ENCODE peak calls at places on chromosomes 7 and 10, in six cellular contexts. One of them, this sample, is unnamed. For H3K4me1, the result is how much of the 10 kb centered on the place peaks cover.

GRCh38 chr10:69385454-69386350 is 31.0 kb downstream of the TACR2 start:
- DNase-seq in A549: no peak
- DNase-seq in Peyer's patch: no peak
- DNase-seq in uterus: no peak
- DNase-seq in lower lobe of right lung: no peak
- DNase-seq in IMR-90: no peak
- DNase-seq in this sample: no peak

GRCh38 chr10:95501203-95502094 is 59.7 kb downstream of the SORBS1 start:
- DNase-seq in A549: no peak
- DNase-seq in Peyer's patch: no peak
- DNase-seq in uterus: no peak
- DNase-seq in lower lobe of right lung: no peak
- DNase-seq in IMR-90: no peak
- DNase-seq in this sample: no peak

GRCh38 chr7:76358053-76358477 is 726 bp downstream of the YWHAG start:
- DNase-seq in A549: peak
- DNase-seq in Peyer's patch: peak
- DNase-seq in uterus: peak
- DNase-seq in lower lobe of right lung: peak
- DNase-seq in IMR-90: peak
- DNase-seq in this sample: peak

GRCh38 chr7:127245582-127245981 is 7.2 kb downstream of the GRM8 start:
- DNase-seq in A549: no peak
- DNase-seq in Peyer's patch: no peak
- DNase-seq in uterus: no peak
- DNase-seq in lower lobe of right lung: no peak
- DNase-seq in IMR-90: no peak
- DNase-seq in this sample: no peak

GRCh38 chr7:93194368-93194767 is 31.9 kb downstream of the HEPACAM2 start:
- DNase-seq in A549: no peak
- DNase-seq in Peyer's patch: no peak
- DNase-seq in uterus: no peak
- DNase-seq in lower lobe of right lung: no peak
- DNase-seq in IMR-90: peak
- DNase-seq in this sample: no peak

GRCh38 chr7:19122018-19122588 is 4.7 kb upstream of the TWIST1 start:
- DNase-seq in A549: peak
- DNase-seq in Peyer's patch: no peak
- DNase-seq in uterus: no peak
- DNase-seq in lower lobe of right lung: no peak
- DNase-seq in IMR-90: peak
- DNase-seq in this sample: no peak

GRCh38 chr7:75642810-75643486 is 95.8 kb downstream of the HIP1 start:
- DNase-seq in A549: peak
- DNase-seq in Peyer's patch: peak
- DNase-seq in uterus: no peak
- DNase-seq in lower lobe of right lung: peak
- DNase-seq in IMR-90: peak
- DNase-seq in this sample: peak

GRCh38 chr10:15231403-15231802 is 62.9 kb upstream of the NMT2 start:
- DNase-seq in A549: no peak
- DNase-seq in Peyer's patch: no peak
- DNase-seq in uterus: no peak
- DNase-seq in lower lobe of right lung: no peak
- DNase-seq in IMR-90: no peak
- DNase-seq in this sample: no peak

GRCh38 chr7:116984917-116985316 is 31.6 kb downstream of the ST7 start:
- DNase-seq in A549: peak
- DNase-seq in Peyer's patch: no peak
- DNase-seq in uterus: no peak
- DNase-seq in lower lobe of right lung: no peak
- DNase-seq in IMR-90: peak
- DNase-seq in this sample: no peak

GRCh38 chr7:150367677-150368097 is 935 bp upstream of the REPIN1 start:
- DNase-seq in A549: no peak
- DNase-seq in Peyer's patch: no peak
- DNase-seq in uterus: no peak
- DNase-seq in lower lobe of right lung: no peak
- DNase-seq in IMR-90: peak
- DNase-seq in this sample: no peak

GRCh38 chr10:110860576-110861241 is 11.0 kb upstream of the PDCD4 start:
- DNase-seq in A549: no peak
- DNase-seq in Peyer's patch: peak
- DNase-seq in uterus: no peak
- DNase-seq in lower lobe of right lung: no peak
- DNase-seq in IMR-90: no peak
- DNase-seq in this sample: no peak

DNA sequence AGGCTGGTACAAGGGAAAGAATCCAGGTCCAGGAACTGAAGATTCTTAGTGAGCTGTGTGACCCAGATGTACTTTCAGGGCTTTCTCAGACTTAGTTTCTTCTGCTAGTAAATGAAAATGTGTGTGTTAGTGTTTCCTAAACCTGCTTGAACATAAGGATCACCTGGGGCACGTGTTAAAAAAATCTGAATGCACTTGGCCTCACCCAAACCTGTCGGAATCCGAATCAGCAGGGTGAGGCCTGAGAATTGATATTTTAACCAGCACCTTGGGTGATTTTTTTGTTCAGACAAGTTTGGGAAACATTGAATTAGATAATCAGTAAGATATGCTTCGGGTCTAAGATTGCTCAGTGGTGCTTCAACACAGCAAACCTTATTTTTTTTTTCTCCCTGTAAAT is 59.7 kb downstream of the ZNF365 start:
- DNase-seq in A549: no peak
- DNase-seq in Peyer's patch: no peak
- DNase-seq in uterus: no peak
- DNase-seq in lower lobe of right lung: no peak
- DNase-seq in IMR-90: no peak
- DNase-seq in this sample: no peak
- H3K27ac ChIP-seq in A549: peak
- H3K27ac ChIP-seq in Peyer's patch: no peak
- H3K27ac ChIP-seq in uterus: peak
- H3K27ac ChIP-seq in lower lobe of right lung: no peak
- H3K27ac ChIP-seq in IMR-90: no peak
- H3K27ac ChIP-seq in this sample: no peak

DNA sequence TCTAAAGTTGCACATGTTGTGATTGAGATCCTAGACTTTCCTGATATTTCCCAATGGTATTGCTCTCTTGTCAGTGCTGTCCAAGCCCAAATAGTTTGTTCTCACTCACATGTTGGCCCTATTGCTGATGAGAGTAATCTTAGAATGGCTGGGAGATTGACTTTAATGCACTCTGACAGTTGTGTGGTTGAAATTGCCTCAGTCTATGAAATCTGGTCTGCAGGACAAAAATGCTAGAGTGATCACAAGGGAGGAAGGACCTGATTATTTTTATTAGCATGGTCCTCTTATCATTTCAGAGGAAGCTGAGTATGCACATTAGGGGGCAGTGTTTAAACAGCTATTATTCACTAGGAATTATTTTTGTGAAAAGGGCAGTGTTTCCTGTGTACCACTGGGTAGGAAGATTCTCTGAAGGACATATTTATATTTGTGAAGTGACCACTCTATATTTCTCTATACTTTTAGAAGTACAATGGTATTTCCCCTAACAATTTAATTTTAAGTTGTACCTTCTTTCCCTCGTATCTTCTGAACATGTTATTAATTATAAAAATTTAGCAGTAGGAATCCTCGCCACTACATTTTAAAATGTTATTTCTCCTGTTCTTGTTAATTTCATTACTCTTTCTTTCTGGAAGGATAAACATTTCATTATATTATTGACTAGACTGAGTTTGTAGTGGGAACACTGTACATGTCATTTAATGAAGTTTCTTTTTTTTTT is 64.4 kb downstream of the SUGCT start:
- DNase-seq in A549: peak
- DNase-seq in Peyer's patch: no peak
- DNase-seq in uterus: no peak
- DNase-seq in lower lobe of right lung: no peak
- DNase-seq in IMR-90: peak
- DNase-seq in this sample: no peak
- TF ChIP-seq CTCF in A549: peak
- TF ChIP-seq CTCF in Peyer's patch: no peak
- TF ChIP-seq CTCF in uterus: peak
- TF ChIP-seq CTCF in lower lobe of right lung: no peak
- TF ChIP-seq CTCF in IMR-90: peak
- TF ChIP-seq CTCF in this sample: peak

DNA sequence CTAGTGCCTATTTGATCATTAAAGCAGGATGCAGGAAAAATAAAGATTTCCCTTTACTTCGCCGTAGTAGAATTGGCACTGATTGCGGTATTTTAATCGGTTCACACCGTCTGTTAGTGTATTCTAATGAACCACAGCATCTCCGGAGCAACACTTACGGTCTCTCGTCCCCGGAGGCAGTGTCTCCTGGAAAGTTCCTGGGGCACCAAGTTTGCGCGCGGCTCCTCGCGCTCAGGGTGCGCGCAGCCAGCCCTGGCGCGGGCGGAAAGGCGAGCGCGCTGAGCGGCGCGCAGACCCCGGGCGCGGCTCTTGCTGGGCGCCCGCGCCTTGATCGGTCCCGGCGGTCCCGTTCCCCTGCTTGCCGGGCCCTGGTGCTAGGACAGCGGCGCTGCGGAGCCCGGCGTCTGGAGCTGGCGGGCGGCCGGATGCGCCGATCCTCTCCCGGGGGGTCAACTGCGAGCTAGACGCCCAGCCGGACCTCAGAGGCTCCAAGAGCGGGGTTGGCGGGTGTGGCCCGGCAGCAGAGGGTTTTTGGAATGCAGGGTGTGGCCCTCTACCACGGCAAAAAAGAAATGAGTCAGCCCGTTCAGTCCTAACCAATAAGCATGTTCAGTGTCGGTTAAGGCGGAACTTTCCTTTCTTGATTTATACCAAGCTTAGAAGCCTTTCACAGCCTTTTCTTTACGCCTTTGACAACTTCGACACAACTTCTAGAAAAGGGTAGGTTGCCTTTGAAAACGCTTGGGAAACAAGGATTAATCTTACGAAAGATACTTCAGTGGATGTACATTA is 166.8 kb upstream of the ASAH2 start:
- DNase-seq in A549: peak
- DNase-seq in Peyer's patch: no peak
- DNase-seq in uterus: peak
- DNase-seq in lower lobe of right lung: peak
- DNase-seq in IMR-90: peak
- DNase-seq in this sample: peak
- H3K4me1 ChIP-seq in A549: under half
- H3K4me1 ChIP-seq in Peyer's patch: under half
- H3K4me1 ChIP-seq in uterus: under half
- H3K4me1 ChIP-seq in lower lobe of right lung: half or more
- H3K4me1 ChIP-seq in IMR-90: under half
- H3K4me1 ChIP-seq in this sample: under half

GRCh38 chr10:19048901-19049300 is 300 bp downstream of the MALRD1 start:
- DNase-seq in A549: no peak
- DNase-seq in Peyer's patch: no peak
- DNase-seq in uterus: no peak
- DNase-seq in lower lobe of right lung: no peak
- DNase-seq in IMR-90: no peak
- DNase-seq in this sample: no peak
- H3K27ac ChIP-seq in A549: no peak
- H3K27ac ChIP-seq in Peyer's patch: peak
- H3K27ac ChIP-seq in uterus: no peak
- H3K27ac ChIP-seq in lower lobe of right lung: no peak
- H3K27ac ChIP-seq in IMR-90: no peak
- H3K27ac ChIP-seq in this sample: no peak

GRCh38 chr10:63866747-63867140 is 345.5 kb downstream of the REEP3 start:
- DNase-seq in A549: peak
- DNase-seq in Peyer's patch: no peak
- DNase-seq in uterus: no peak
- DNase-seq in lower lobe of right lung: no peak
- DNase-seq in IMR-90: no peak
- DNase-seq in this sample: no peak

GRCh38 chr10:63865210-63865609 is 344.0 kb downstream of the REEP3 start:
- DNase-seq in A549: no peak
- DNase-seq in Peyer's patch: no peak
- DNase-seq in uterus: no peak
- DNase-seq in lower lobe of right lung: no peak
- DNase-seq in IMR-90: no peak
- DNase-seq in this sample: no peak

GRCh38 chr10:63862860-63863259 is 341.7 kb downstream of the REEP3 start:
- DNase-seq in A549: no peak
- DNase-seq in Peyer's patch: no peak
- DNase-seq in uterus: no peak
- DNase-seq in lower lobe of right lung: no peak
- DNase-seq in IMR-90: no peak
- DNase-seq in this sample: no peak

DNA sequence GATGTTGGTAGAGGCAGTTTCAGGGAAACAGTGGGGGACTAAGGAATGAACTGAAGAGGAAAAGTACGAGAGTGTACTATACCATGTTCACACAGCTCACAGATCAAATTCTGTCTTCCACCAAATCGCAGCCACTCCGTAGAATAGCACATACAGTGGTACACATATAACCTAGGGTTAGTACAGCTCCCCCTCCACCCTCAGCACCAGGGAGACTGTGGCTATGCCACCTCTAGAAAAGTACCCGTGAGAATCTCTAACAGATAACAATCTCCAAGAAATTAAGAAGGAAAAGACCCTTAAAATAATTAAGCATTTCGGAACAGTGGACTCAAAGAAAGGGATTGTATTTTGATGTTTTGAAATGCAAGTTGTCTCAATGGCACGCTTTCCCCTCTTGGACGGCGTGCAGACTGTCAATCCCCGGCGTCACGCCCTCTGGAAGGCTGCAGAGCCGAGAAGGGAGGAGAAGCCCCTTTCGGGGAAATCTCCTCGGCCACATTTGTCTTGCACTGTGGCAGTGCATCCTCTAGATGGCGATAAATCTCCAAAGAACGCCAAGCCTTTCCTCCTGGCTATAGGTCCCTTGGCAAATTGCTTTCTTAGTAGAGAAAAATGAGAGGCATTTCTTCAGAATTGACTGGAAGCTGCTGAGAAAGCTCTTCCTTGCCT is 345.0 kb downstream of the REEP3 start:
- DNase-seq in A549: peak
- DNase-seq in Peyer's patch: peak
- DNase-seq in uterus: peak
- DNase-seq in lower lobe of right lung: no peak
- DNase-seq in IMR-90: peak
- DNase-seq in this sample: peak
- TF ChIP-seq CTCF in A549: peak
- TF ChIP-seq CTCF in Peyer's patch: peak
- TF ChIP-seq CTCF in uterus: peak
- TF ChIP-seq CTCF in lower lobe of right lung: peak
- TF ChIP-seq CTCF in IMR-90: peak
- TF ChIP-seq CTCF in this sample: peak

GRCh38 chr7:135204876-135205275 is 6.5 kb downstream of the WDR91 start:
- DNase-seq in A549: no peak
- DNase-seq in Peyer's patch: no peak
- DNase-seq in uterus: no peak
- DNase-seq in lower lobe of right lung: no peak
- DNase-seq in IMR-90: no peak
- DNase-seq in this sample: no peak

GRCh38 chr7:135201350-135201749 is 10.0 kb downstream of the WDR91 start:
- DNase-seq in A549: no peak
- DNase-seq in Peyer's patch: no peak
- DNase-seq in uterus: no peak
- DNase-seq in lower lobe of right lung: no peak
- DNase-seq in IMR-90: no peak
- DNase-seq in this sample: no peak

GRCh38 chr7:135206887-135207738 is 4.2 kb downstream of the WDR91 start:
- DNase-seq in A549: no peak
- DNase-seq in Peyer's patch: no peak
- DNase-seq in uterus: no peak
- DNase-seq in lower lobe of right lung: no peak
- DNase-seq in IMR-90: no peak
- DNase-seq in this sample: no peak

GRCh38 chr7:135205850-135206249 is 5.5 kb downstream of the WDR91 start:
- DNase-seq in A549: no peak
- DNase-seq in Peyer's patch: no peak
- DNase-seq in uterus: no peak
- DNase-seq in lower lobe of right lung: no peak
- DNase-seq in IMR-90: no peak
- DNase-seq in this sample: no peak

GRCh38 chr7:135204271-135204872 is 7.0 kb downstream of the WDR91 start:
- DNase-seq in A549: no peak
- DNase-seq in Peyer's patch: no peak
- DNase-seq in uterus: no peak
- DNase-seq in lower lobe of right lung: no peak
- DNase-seq in IMR-90: peak
- DNase-seq in this sample: no peak
- H3K4me1 ChIP-seq in A549: under half
- H3K4me1 ChIP-seq in Peyer's patch: under half
- H3K4me1 ChIP-seq in uterus: under half
- H3K4me1 ChIP-seq in lower lobe of right lung: under half
- H3K4me1 ChIP-seq in IMR-90: under half
- H3K4me1 ChIP-seq in this sample: under half

This sample was measured in upper lobe of right lung.